ENCODE peak calls at places on chromosomes 13 and 19, in seven cellular contexts. S is CD4-positive, alpha-beta memory T cell; H is neural progenitor cell; E is CD8-positive, alpha-beta T cell; R is spleen; Y is HCT116; G is upper lobe of right lung. M is an unnamed sample.

GRCh38 chr13:20997301-20998061 is 63.9 kb downstream of the LATS2 start:
- DNase-seq in S (no peak), H (no peak), E (no peak), R (no peak), Y (no peak), G (no peak), M (peak; percentile 26)

GRCh38 chr19:29487432-29487831 is 38.4 kb upstream of the VSTM2B start:
- DNase-seq in S (no peak), H (no peak), E (no peak), R (peak; percentile 50), Y (no peak), G (peak; percentile 36), M (no peak)

GRCh38 chr13:107185889-107186288 is 618.0 kb upstream of the ARGLU1 start:
- DNase-seq in S (no peak), H (no peak), E (no peak), R (no peak), Y (no peak), G (no peak), M (no peak)

GRCh38 chr19:10517760-10518443 is 655 bp upstream of the S1PR5 start:
- DNase-seq in S (no peak), H (peak; percentile 39), E (peak; percentile 27), R (no peak), Y (no peak), G (no peak), M (peak; percentile 81)

GRCh38 chr13:107447591-107447990 is 767.7 kb downstream of the LIG4 start:
- DNase-seq in S (no peak), H (no peak), E (no peak), R (no peak), Y (no peak), G (no peak), M (no peak)

GRCh38 chr19:12034196-12034595 is 1.3 kb downstream of the ZNF433 start:
- DNase-seq in S (no peak), H (no peak), E (no peak), R (no peak), Y (no peak), G (no peak), M (no peak)

GRCh38 chr13:82867284-82867683 is 1015.0 kb downstream of the SLITRK1 start:
- DNase-seq in S (no peak), H (no peak), E (no peak), R (no peak), Y (no peak), G (no peak), M (no peak)

GRCh38 chr13:110680852-110681251 is 25.1 kb downstream of the CARS2 start:
- DNase-seq in S (peak; percentile 20), H (peak; percentile 46), E (peak; percentile 16), R (peak; percentile 72), Y (peak; percentile 10), G (no peak), M (peak; percentile 45)

GRCh38 chr13:91020635-91021034 is 326.9 kb upstream of the MIR17HG start:
- DNase-seq in S (no peak), H (no peak), E (no peak), R (no peak), Y (no peak), G (no peak), M (no peak)

GRCh38 chr19:5809053-5809452 is 4.2 kb downstream of the NRTN start:
- DNase-seq in S (no peak), H (no peak), E (no peak), R (no peak), Y (no peak), G (no peak), M (no peak)

GRCh38 chr13:43119206-43119605 is 95.8 kb downstream of the DNAJC15 start:
- DNase-seq in S (no peak), H (no peak), E (no peak), R (no peak), Y (no peak), G (no peak), M (no peak)
- H3K4me1 ChIP-seq in S (no peaks in the 10 kb centered on the region), H (peaks cover 18% of the 10 kb centered on the region), E (no peaks in the 10 kb centered on the region), R (no peaks in the 10 kb centered on the region), Y (no peaks in the 10 kb centered on the region), G (no peaks in the 10 kb centered on the region), M (no peaks in the 10 kb centered on the region)

GRCh38 chr19:47445937-47446402 is 25.7 kb downstream of the SLC8A2 start:
- DNase-seq in S (peak; percentile 64), H (peak; percentile 58), E (peak; percentile 79), R (peak; percentile 92), Y (no peak), G (peak; percentile 87), M (peak; percentile 56)

GRCh38 chr19:47450478-47450877 is 21.2 kb downstream of the SLC8A2 start:
- DNase-seq in S (no peak), H (no peak), E (no peak), R (no peak), Y (no peak), G (no peak), M (no peak)

GRCh38 chr19:47446534-47447469 is 24.9 kb downstream of the SLC8A2 start:
- DNase-seq in S (no peak), H (peak; percentile 79), E (no peak), R (no peak), Y (peak; percentile 81), G (peak; percentile 81), M (peak; percentile 25)

GRCh38 chr19:47447470-47448359 is 24.0 kb downstream of the SLC8A2 start:
- DNase-seq in S (peak; percentile 52), H (peak; percentile 94), E (peak; percentile 26), R (no peak), Y (peak; percentile 85), G (peak; percentile 79), M (peak; percentile 24)

DNA sequence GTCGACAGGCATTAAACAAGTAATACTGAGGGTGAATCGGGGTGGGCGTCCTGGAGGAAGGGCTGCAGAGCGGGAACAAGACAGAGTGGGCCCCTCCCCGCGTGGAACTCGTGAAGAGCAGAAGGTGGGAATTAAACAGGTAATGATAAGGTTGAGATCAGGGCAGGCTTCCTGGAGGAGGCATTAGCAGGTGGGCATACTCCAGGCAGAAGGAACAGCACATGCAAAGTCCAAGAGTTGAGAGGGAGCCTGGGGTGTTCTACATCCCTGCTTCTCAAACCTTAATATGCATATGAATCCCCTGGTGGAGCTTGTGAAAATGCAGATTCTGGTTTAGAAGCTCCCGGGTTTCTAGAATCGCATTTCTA is 23.3 kb downstream of the SLC8A2 start:
- DNase-seq in S (no peak), H (no peak), E (no peak), R (no peak), Y (no peak), G (no peak), M (no peak)
- H3K27me3 ChIP-seq in S (peaks cover 18% of the 10 kb centered on the region), H (peaks cover 70% of the 10 kb centered on the region), E (peaks cover 2% of the 10 kb centered on the region), R (peaks cover 82% of the 10 kb centered on the region), Y (peaks cover 19% of the 10 kb centered on the region), G (peaks cover 59% of the 10 kb centered on the region), M (peaks cover 69% of the 10 kb centered on the region)

GRCh38 chr19:42613666-42614065 is 18.9 kb upstream of the CEACAM8 start:
- DNase-seq in S (no peak), H (no peak), E (no peak), R (no peak), Y (no peak), G (no peak), M (no peak)
- H3K4me3 ChIP-seq in S (no peak overlapping the region), H (no peak overlapping the region), E (no peak overlapping the region), R (no peak overlapping the region), Y (no peak overlapping the region), G (no peak overlapping the region), M (no peak overlapping the region)

GRCh38 chr19:16074488-16075365 is 1.6 kb upstream of the TPM4 start:
- DNase-seq in S (no peak), H (no peak), E (no peak), R (peak; percentile 43), Y (no peak), G (peak; percentile 50), M (no peak)
- H3K4me1 ChIP-seq in S (peaks cover 78% of the 10 kb centered on the region), H (peaks cover 22% of the 10 kb centered on the region), E (peaks cover 81% of the 10 kb centered on the region), R (peaks cover 90% of the 10 kb centered on the region), Y (peaks cover 29% of the 10 kb centered on the region), G (peaks cover 46% of the 10 kb centered on the region), M (peaks cover 14% of the 10 kb centered on the region)

GRCh38 chr19:16880884-16881554 is 7.8 kb upstream of the F2RL3 start:
- DNase-seq in S (no peak), H (no peak), E (no peak), R (no peak), Y (no peak), G (no peak), M (no peak)
- H3K27me3 ChIP-seq in S (no peaks in the 10 kb centered on the region), H (no peaks in the 10 kb centered on the region), E (no peaks in the 10 kb centered on the region), R (no peaks in the 10 kb centered on the region), Y (no peaks in the 10 kb centered on the region), G (no peaks in the 10 kb centered on the region), M (no peaks in the 10 kb centered on the region)

DNA sequence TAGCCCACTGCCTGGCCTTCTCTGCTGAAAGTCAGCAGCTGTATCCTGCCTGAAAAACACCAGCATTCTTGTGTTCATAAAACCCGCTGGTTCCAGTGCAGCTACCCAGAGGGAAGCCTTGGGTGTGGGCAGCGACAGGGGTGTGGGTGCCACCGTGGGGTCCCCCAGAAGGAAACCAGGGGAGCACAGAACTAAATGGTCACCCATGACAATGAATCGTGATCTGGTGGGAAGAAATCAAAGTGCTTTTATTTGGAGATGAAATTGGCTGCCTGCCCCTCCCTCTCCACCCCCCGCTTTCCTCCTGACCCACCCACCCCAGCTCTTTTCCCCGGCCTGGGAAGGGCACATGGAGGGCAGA is 13.7 kb downstream of the RASA3 start:
- DNase-seq in S (no peak), H (no peak), E (no peak), R (peak; percentile 56), Y (no peak), G (no peak), M (no peak)
- H3K4me3 ChIP-seq in S (no peak overlapping the region), H (no peak overlapping the region), E (no peak overlapping the region), R (no peak overlapping the region), Y (no peak overlapping the region), G (no peak overlapping the region), M (no peak overlapping the region)

DNA sequence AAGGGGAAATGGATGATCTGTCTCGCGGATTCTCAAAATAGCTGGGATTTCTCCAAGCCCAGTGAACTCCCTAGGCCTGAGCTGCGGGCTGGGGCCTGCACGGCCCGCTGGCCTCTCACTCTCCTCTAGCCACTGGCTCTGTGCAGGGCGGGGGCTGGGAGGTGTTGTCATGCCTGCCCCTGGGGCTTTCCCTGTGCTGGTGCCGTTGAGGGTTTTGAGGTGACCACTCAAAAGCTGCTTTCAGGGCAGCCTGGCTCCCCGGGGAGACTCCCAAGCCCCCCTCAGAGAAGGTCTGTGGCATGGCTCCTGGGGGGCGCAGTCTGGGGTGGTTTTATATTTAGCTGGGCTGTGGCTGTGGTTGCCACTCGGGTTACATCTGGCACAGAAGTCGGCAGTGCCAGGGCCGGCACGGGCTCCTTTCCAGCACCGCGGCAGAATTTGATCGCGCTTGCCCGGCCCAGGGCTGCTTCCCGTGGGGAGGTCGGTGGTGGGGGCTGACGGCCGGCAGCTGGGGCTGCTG is 10.0 kb downstream of the NDUFB7 start:
- DNase-seq in S (no peak), H (no peak), E (no peak), R (no peak), Y (no peak), G (no peak), M (no peak)
- H3K4me1 ChIP-seq in S (peaks cover 9% of the 10 kb centered on the region), H (peaks cover 32% of the 10 kb centered on the region), E (peaks cover 29% of the 10 kb centered on the region), R (peaks cover 60% of the 10 kb centered on the region), Y (peaks cover 7% of the 10 kb centered on the region), G (peaks cover 2% of the 10 kb centered on the region), M (no peaks in the 10 kb centered on the region)

DNA sequence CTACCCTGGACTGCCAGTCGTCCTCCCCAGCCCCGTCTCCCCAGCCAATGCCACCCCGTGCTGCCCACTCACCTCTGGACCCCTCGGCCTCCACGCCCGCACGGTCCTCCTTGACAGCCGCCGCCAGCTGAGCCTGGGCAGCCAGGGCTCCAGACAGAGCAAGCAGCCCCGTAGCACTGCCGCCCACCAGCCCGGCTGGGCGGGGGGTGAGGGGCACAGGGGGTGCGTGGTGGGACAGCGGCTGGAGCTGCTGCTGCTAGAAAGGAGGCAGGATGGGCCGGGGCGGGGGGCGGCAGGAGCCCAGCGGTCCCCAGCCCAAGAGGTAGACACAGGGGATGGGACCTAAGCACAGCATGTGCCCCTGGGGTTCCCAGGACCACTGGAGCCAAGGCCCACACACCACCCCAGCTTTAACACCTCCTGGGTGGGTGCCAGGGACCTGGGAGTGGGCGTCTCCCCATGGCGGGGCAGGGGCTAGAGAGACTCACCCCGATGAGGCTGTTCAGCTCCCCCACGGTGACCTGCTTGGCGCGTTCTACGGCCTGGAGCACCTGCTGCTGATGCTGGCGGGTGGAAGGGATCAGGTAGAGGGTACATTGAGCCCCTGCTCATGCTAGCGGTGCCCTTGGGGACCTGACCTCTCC is 9.7 kb downstream of the TLE2 start:
- DNase-seq in S (no peak), H (no peak), E (no peak), R (no peak), Y (no peak), G (no peak), M (no peak)
- H3K27me3 ChIP-seq in S (no peaks in the 10 kb centered on the region), H (peaks cover 19% of the 10 kb centered on the region), E (no peaks in the 10 kb centered on the region), R (peaks cover 1% of the 10 kb centered on the region), Y (no peaks in the 10 kb centered on the region), G (no peaks in the 10 kb centered on the region), M (no peaks in the 10 kb centered on the region)